ENCODE peak calls at places on chromosomes 2 and 18, in four cellular contexts. G, I, S and T are unnamed samples.
A peak's percentile ranks its signal among the peaks of the same experiment; 100 is the strongest.

GRCh38 chr2:136122654-136123053 is 4.7 kb upstream of the CXCR4 start:
- DNase-seq in G (no peak), I (no peak), S (no peak), T (no peak)

GRCh38 chr18:34370704-34371405 is 146.1 kb upstream of the NOL4 start:
- DNase-seq in G (no peak), I (no peak), S (no peak), T (no peak)

GRCh38 chr2:44886409-44886808 is 55.1 kb upstream of the SIX3 start:
- DNase-seq in G (no peak), I (no peak), S (no peak), T (no peak)

GRCh38 chr2:26013668-26014067 is 20.2 kb upstream of the RAB10 start:
- DNase-seq in G (no peak), I (no peak), S (no peak), T (no peak)

GRCh38 chr18:3924455-3924854 is 474.5 kb downstream of the TGIF1 start:
- DNase-seq in G (no peak), I (no peak), S (no peak), T (no peak)

GRCh38 chr18:13583567-13584245 is 142.7 kb downstream of the FAM210A start:
- DNase-seq in G (peak; percentile 65), I (no peak), S (no peak), T (no peak)

GRCh38 chr2:54577035-54577434 is 120.9 kb downstream of the SPTBN1 start:
- DNase-seq in G (no peak), I (no peak), S (no peak), T (no peak)

GRCh38 chr2:134897932-134898331 is 20.7 kb upstream of the CCNT2 start:
- DNase-seq in G (peak; percentile 79), I (no peak), S (no peak), T (no peak)

GRCh38 chr2:27844821-27845255 is 45.3 kb downstream of the RBKS start:
- DNase-seq in G (no peak), I (no peak), S (no peak), T (no peak)

GRCh38 chr18:61448316-61448715 is 115.1 kb downstream of the CDH20 start:
- DNase-seq in G (peak; percentile 55), I (no peak), S (no peak), T (no peak)

GRCh38 chr2:143489135-143489534 is 359.9 kb downstream of the ARHGAP15 start:
- DNase-seq in G (no peak), I (no peak), S (peak; percentile 51), T (no peak)

GRCh38 chr2:235506291-235506996 is 12.6 kb downstream of the AGAP1 start:
- DNase-seq in G (no peak), I (no peak), S (no peak), T (no peak)

GRCh38 chr2:237345891-237346640 is 67.9 kb downstream of the COL6A3 start:
- DNase-seq in G (no peak), I (no peak), S (no peak), T (no peak)

GRCh38 chr2:241776336-241777166 is at the start of gene GAL3ST2:
- DNase-seq in G (no peak), I (no peak), S (no peak), T (peak; percentile 9)

GRCh38 chr2:189698020-189698887 is 23.8 kb downstream of the ANKAR start:
- DNase-seq in G (peak; percentile 82), I (no peak), S (no peak), T (no peak)

GRCh38 chr18:75104483-75104882 is 104.5 kb downstream of the PTGR3 start:
- DNase-seq in G (no peak), I (no peak), S (no peak), T (no peak)

GRCh38 chr2:216188268-216188850 is 79.2 kb downstream of the XRCC5 start:
- DNase-seq in G (no peak), I (no peak), S (no peak), T (no peak)

GRCh38 chr18:24628360-24628759 is 167.9 kb downstream of the HRH4 start:
- DNase-seq in G (no peak), I (no peak), S (no peak), T (no peak)

GRCh38 chr2:69118609-69119008 is 105.6 kb downstream of the ANTXR1 start:
- DNase-seq in G (no peak), I (no peak), S (no peak), T (no peak)

GRCh38 chr2:37322368-37322767 is 2.3 kb downstream of the PRKD3 start:
- DNase-seq in G (no peak), I (no peak), S (no peak), T (no peak)